ENCODE peak calls at places on chromosomes 12 and 14, in eight cellular contexts. O is Peyer's patch, J is HepG2, W is ovary, C is A549, I is thyroid gland, X is tibial nerve, Y is suprapubic skin. S is an unnamed sample.

GRCh38 chr12:674272-674781 is 11.1 kb upstream of the NINJ2 start:
- DNase-seq in O (no peak), J (no peak), W (no peak), C (no peak), I (no peak), X (no peak), Y (no peak), S (no peak)

GRCh38 chr14:104794099-104794498 is 1.4 kb downstream of the AKT1 start:
- DNase-seq in O (no peak), J (peak; percentile 57), W (peak; percentile 63), C (peak; percentile 60), I (no peak), X (no peak), Y (no peak), S (peak; percentile 52)

GRCh38 chr12:1590083-1590979 is 4.0 kb downstream of the FBXL14 start:
- DNase-seq in O (no peak), J (no peak), W (no peak), C (no peak), I (peak; percentile 69), X (no peak), Y (no peak), S (no peak)

GRCh38 chr12:89080797-89081470 is 271.4 kb downstream of the DUSP6 start:
- DNase-seq in O (no peak), J (no peak), W (no peak), C (no peak), I (no peak), X (no peak), Y (no peak), S (no peak)

GRCh38 chr14:59301354-59301753 is 112.9 kb downstream of the DAAM1 start:
- DNase-seq in O (no peak), J (peak; percentile 78), W (no peak), C (no peak), I (no peak), X (no peak), Y (no peak), S (no peak)

GRCh38 chr12:52230364-52231281 is 2.4 kb upstream of the KRT7 start:
- DNase-seq in O (no peak), J (no peak), W (no peak), C (peak; percentile 76), I (peak; percentile 94), X (no peak), Y (no peak), S (no peak)

GRCh38 chr12:131085125-131085815 is 131.6 kb downstream of the ADGRD1 start:
- DNase-seq in O (peak; percentile 36), J (no peak), W (peak; percentile 5), C (no peak), I (peak; percentile 2), X (peak; percentile 3), Y (peak; percentile 45), S (peak; percentile 21)

GRCh38 chr14:91063119-91063518 is 2.7 kb upstream of the RPS6KA5 start:
- DNase-seq in O (no peak), J (peak; percentile 16), W (no peak), C (peak; percentile 29), I (no peak), X (no peak), Y (no peak), S (no peak)

GRCh38 chr14:71361874-71362273 is 454.6 kb downstream of the PCNX1 start:
- DNase-seq in O (no peak), J (no peak), W (no peak), C (no peak), I (no peak), X (no peak), Y (no peak), S (no peak)

GRCh38 chr14:50013198-50013918 is 103.0 kb downstream of the VCPKMT start:
- DNase-seq in O (no peak), J (peak; percentile 69), W (no peak), C (no peak), I (no peak), X (no peak), Y (no peak), S (no peak)

GRCh38 chr14:42911642-42912041 is 1305.0 kb downstream of the LRFN5 start:
- DNase-seq in O (no peak), J (no peak), W (no peak), C (peak; percentile 2), I (no peak), X (no peak), Y (no peak), S (no peak)

GRCh38 chr14:67674139-67674479 is 323 bp downstream of the VTI1B start:
- DNase-seq in O (peak; percentile 79), J (peak; percentile 62), W (peak; percentile 64), C (peak; percentile 72), I (peak; percentile 80), X (peak; percentile 23), Y (peak; percentile 84), S (peak; percentile 73)

GRCh38 chr12:5244513-5244972 is 187.4 kb upstream of the NTF3 start:
- DNase-seq in O (peak; percentile 57), J (no peak), W (no peak), C (no peak), I (peak; percentile 3), X (no peak), Y (no peak), S (peak; percentile 28)

GRCh38 chr14:51331651-51332367 is 91.8 kb downstream of the TMX1 start:
- DNase-seq in O (no peak), J (no peak), W (no peak), C (no peak), I (no peak), X (no peak), Y (no peak), S (no peak)

GRCh38 chr14:35331605-35332516 is 39.7 kb downstream of the PSMA6 start:
- DNase-seq in O (peak; percentile 72), J (peak; percentile 75), W (no peak), C (no peak), I (peak; percentile 83), X (no peak), Y (no peak), S (peak; percentile 88)

GRCh38 chr14:79643132-79643531 is 568.2 kb downstream of the DIO2 start:
- DNase-seq in O (no peak), J (no peak), W (no peak), C (no peak), I (no peak), X (no peak), Y (no peak), S (no peak)

GRCh38 chr12:6724409-6724797 is 557 bp downstream of the COPS7A start:
- DNase-seq in O (peak; percentile 54), J (peak; percentile 20), W (peak; percentile 39), C (peak; percentile 42), I (peak; percentile 19), X (no peak), Y (no peak), S (peak; percentile 27)

GRCh38 chr12:59044791-59045190 is 124.5 kb upstream of the LRIG3 start:
- DNase-seq in O (no peak), J (no peak), W (no peak), C (no peak), I (no peak), X (no peak), Y (no peak), S (no peak)

GRCh38 chr12:78455991-78456390 is 408.6 kb upstream of the SYT1 start:
- DNase-seq in O (no peak), J (no peak), W (no peak), C (no peak), I (no peak), X (no peak), Y (no peak), S (no peak)

DNA sequence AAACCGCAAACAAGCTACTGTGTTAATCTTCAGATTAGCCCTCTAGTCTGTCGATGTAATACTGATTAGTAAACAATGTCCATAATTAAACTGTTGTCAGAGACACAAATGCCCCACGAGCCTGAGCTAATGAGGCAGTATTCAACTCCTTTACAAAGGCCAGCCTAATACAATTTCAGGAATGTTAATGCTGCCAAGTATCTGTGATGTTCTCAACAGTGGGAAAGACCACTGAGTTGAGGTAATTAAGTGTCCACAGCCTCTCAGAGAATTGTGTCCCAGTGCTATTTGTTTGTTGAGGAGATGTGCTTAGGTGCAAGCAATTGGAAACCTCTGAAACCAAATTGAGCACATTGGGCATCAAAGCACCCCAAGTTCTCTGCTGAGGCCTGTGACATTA is 139.4 kb upstream of the CDKN3 start:
- DNase-seq in O (no peak), J (no peak), W (no peak), C (no peak), I (no peak), X (no peak), Y (no peak), S (no peak)
- H3K27ac ChIP-seq in O (no peak overlapping the region), J (no peak overlapping the region), W (no peak overlapping the region), C (no peak overlapping the region), I (no peak overlapping the region), X (no peak overlapping the region), Y (no peak overlapping the region), S (no peak overlapping the region)

DNA sequence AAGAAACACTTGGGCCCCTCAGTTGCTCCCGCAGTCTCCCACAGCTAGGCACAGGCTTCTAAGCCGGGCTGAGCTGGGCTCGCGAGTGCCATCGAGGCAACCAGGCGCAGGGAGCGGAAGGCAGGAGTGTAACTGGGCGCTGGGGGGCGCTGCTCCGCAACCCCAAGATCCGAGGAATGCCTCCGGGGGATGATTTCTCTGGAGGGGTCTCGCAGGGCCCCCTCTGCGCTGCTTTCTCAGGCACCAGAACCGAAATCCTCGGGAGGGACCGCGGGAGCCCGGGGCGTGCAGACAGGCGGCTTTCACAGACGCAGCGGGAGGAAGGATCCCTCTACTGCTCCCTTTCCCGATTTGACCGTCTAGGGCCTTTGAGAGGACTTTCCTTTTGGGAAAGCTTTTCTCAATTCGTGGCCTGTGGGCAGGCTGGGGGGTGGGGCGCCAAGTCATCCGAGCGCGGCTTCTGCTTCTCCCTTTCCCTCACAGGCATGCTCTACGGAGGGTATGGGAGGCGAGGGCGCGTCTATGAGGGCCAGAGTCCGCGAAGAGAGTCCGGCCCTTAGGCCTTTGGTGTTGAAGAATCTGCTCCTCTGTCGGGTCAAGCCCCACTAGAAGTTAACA is 4.3 kb upstream of the NKX2-1 start:
- DNase-seq in O (no peak), J (no peak), W (no peak), C (no peak), I (peak; percentile 81), X (no peak), Y (no peak), S (no peak)
- TF ChIP-seq CTCF in O (no peak), J (no peak), W (no peak), C (no peak), I (peak; percentile 35), X (no peak), Y (peak; percentile 17), S (no peak)

DNA sequence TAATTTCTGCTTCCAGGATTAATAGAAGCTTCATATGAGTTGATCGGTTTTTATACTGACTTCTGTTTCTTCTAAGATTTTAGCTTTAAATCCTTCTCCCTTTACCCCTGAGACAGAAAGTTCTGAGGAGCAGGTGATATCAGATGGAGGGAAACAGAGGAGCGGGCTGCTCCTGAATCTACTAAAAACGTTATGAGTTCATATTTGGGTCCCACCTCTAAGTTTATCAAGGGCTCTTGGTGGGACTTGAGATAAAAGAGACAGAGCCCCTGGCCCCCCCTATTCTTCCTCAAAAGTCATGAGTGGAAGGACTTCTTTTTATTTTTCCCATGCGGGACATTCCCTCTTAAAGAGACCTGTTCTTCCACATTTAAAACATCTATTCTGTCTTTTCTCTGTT is 23.8 kb downstream of the CLEC2A start:
- DNase-seq in O (no peak), J (no peak), W (no peak), C (no peak), I (no peak), X (no peak), Y (no peak), S (no peak)
- TF ChIP-seq POLR2A in O (no peak), J (no peak), W (no peak), C (no peak), I (no peak), X (no peak), Y (no peak), S (no peak)

DNA sequence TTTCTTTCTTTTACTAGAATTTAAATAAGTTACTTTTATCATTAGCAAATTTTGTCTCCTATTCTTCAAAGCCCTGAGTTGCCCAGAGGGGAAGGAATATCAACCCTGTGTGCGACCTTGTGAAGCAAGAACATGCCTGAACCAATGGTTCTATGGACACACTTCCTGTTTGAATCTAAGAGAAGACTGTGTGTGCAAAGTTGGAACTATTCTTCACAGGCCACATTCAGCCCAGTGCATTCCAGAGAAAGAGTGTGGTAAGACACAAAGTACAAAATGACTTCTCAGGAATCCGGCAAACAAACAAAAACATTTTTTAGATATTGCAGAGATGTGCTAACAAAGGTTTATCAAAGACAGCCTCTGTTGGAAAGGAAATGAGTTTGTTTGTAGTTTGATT is 90.8 kb upstream of the PTPRQ start:
- DNase-seq in O (no peak), J (peak; percentile 83), W (no peak), C (peak; percentile 5), I (no peak), X (no peak), Y (no peak), S (no peak)
- H3K27ac ChIP-seq in O (no peak overlapping the region), J (no peak overlapping the region), W (no peak overlapping the region), C (no peak overlapping the region), I (no peak overlapping the region), X (peak overlapping the region; percentile 6), Y (no peak overlapping the region), S (no peak overlapping the region)